ENCODE peak calls at places on chromosome 16, in five cellular contexts. One of them, this sample, is unnamed.

GRCh38 chr16:52453661-52454060 is 93.3 kb downstream of the TOX3 start:
- DNase-seq in Calu3: no peak
- DNase-seq in fibroblast of lung: no peak
- DNase-seq in testis: no peak
- DNase-seq in heart right ventricle: no peak
- DNase-seq in this sample: no peak

GRCh38 chr16:67216612-67217490 is 10.1 kb upstream of the TMEM208 start:
- DNase-seq in Calu3: no peak
- DNase-seq in fibroblast of lung: no peak
- DNase-seq in testis: no peak
- DNase-seq in heart right ventricle: peak
- DNase-seq in this sample: no peak

GRCh38 chr16:12907670-12908233 is 6.4 kb downstream of the SHISA9 start:
- DNase-seq in Calu3: no peak
- DNase-seq in fibroblast of lung: no peak
- DNase-seq in testis: no peak
- DNase-seq in heart right ventricle: no peak
- DNase-seq in this sample: no peak

GRCh38 chr16:50308237-50308965 is 42.0 kb downstream of the ADCY7 start:
- DNase-seq in Calu3: no peak
- DNase-seq in fibroblast of lung: no peak
- DNase-seq in testis: peak
- DNase-seq in heart right ventricle: no peak
- DNase-seq in this sample: no peak

GRCh38 chr16:25264599-25264998 is 7.0 kb upstream of the ZKSCAN2 start:
- DNase-seq in Calu3: no peak
- DNase-seq in fibroblast of lung: peak
- DNase-seq in testis: no peak
- DNase-seq in heart right ventricle: no peak
- DNase-seq in this sample: peak

GRCh38 chr16:80100846-80101451 is 439.8 kb upstream of the DYNLRB2 start:
- DNase-seq in Calu3: no peak
- DNase-seq in fibroblast of lung: peak
- DNase-seq in testis: no peak
- DNase-seq in heart right ventricle: no peak
- DNase-seq in this sample: no peak

GRCh38 chr16:89370081-89370511 is 120.3 kb downstream of the ANKRD11 start:
- DNase-seq in Calu3: no peak
- DNase-seq in fibroblast of lung: peak
- DNase-seq in testis: no peak
- DNase-seq in heart right ventricle: no peak
- DNase-seq in this sample: peak

GRCh38 chr16:49495151-49495566 is 121.6 kb downstream of the C16orf78 start:
- DNase-seq in Calu3: no peak
- DNase-seq in fibroblast of lung: no peak
- DNase-seq in testis: no peak
- DNase-seq in heart right ventricle: no peak
- DNase-seq in this sample: no peak

GRCh38 chr16:85553436-85554113 is 59.5 kb upstream of the GSE1 start:
- DNase-seq in Calu3: peak
- DNase-seq in fibroblast of lung: peak
- DNase-seq in testis: peak
- DNase-seq in heart right ventricle: peak
- DNase-seq in this sample: peak

GRCh38 chr16:50263940-50264929 is 2.1 kb upstream of the ADCY7 start:
- DNase-seq in Calu3: no peak
- DNase-seq in fibroblast of lung: peak
- DNase-seq in testis: no peak
- DNase-seq in heart right ventricle: no peak
- DNase-seq in this sample: no peak

GRCh38 chr16:11793840-11794239 is 3.2 kb downstream of the ZC3H7A start:
- DNase-seq in Calu3: no peak
- DNase-seq in fibroblast of lung: no peak
- DNase-seq in testis: peak
- DNase-seq in heart right ventricle: no peak
- DNase-seq in this sample: peak

GRCh38 chr16:57277586-57277985 is 6.9 kb downstream of the PLLP start:
- DNase-seq in Calu3: peak
- DNase-seq in fibroblast of lung: peak
- DNase-seq in testis: no peak
- DNase-seq in heart right ventricle: no peak
- DNase-seq in this sample: peak

GRCh38 chr16:56729736-56730662 is at the start of gene NUP93:
- DNase-seq in Calu3: peak
- DNase-seq in fibroblast of lung: peak
- DNase-seq in testis: peak
- DNase-seq in heart right ventricle: peak
- DNase-seq in this sample: peak

GRCh38 chr16:14196539-14196938 is 125.4 kb downstream of the MRTFB start:
- DNase-seq in Calu3: no peak
- DNase-seq in fibroblast of lung: no peak
- DNase-seq in testis: no peak
- DNase-seq in heart right ventricle: no peak
- DNase-seq in this sample: peak

GRCh38 chr16:69793521-69793920 is 31.4 kb downstream of the WWP2 start:
- DNase-seq in Calu3: no peak
- DNase-seq in fibroblast of lung: no peak
- DNase-seq in testis: no peak
- DNase-seq in heart right ventricle: no peak
- DNase-seq in this sample: no peak

GRCh38 chr16:54473201-54473993 is 186.8 kb upstream of the IRX3 start:
- DNase-seq in Calu3: no peak
- DNase-seq in fibroblast of lung: no peak
- DNase-seq in testis: no peak
- DNase-seq in heart right ventricle: no peak
- DNase-seq in this sample: no peak

GRCh38 chr16:10946308-10946707 is 1.9 kb downstream of the CLEC16A start:
- DNase-seq in Calu3: peak
- DNase-seq in fibroblast of lung: peak
- DNase-seq in testis: no peak
- DNase-seq in heart right ventricle: no peak
- DNase-seq in this sample: no peak

GRCh38 chr16:68062910-68063393 is 22.2 kb upstream of the NFATC3 start:
- DNase-seq in Calu3: no peak
- DNase-seq in fibroblast of lung: no peak
- DNase-seq in testis: no peak
- DNase-seq in heart right ventricle: no peak
- DNase-seq in this sample: no peak

GRCh38 chr16:3112881-3113574 is 642 bp downstream of the ZNF205 start:
- DNase-seq in Calu3: no peak
- DNase-seq in fibroblast of lung: peak
- DNase-seq in testis: peak
- DNase-seq in heart right ventricle: no peak
- DNase-seq in this sample: peak

GRCh38 chr16:89793955-89794354 is 22.5 kb downstream of the FANCA start:
- DNase-seq in Calu3: no peak
- DNase-seq in fibroblast of lung: no peak
- DNase-seq in testis: no peak
- DNase-seq in heart right ventricle: no peak
- DNase-seq in this sample: no peak

DNA sequence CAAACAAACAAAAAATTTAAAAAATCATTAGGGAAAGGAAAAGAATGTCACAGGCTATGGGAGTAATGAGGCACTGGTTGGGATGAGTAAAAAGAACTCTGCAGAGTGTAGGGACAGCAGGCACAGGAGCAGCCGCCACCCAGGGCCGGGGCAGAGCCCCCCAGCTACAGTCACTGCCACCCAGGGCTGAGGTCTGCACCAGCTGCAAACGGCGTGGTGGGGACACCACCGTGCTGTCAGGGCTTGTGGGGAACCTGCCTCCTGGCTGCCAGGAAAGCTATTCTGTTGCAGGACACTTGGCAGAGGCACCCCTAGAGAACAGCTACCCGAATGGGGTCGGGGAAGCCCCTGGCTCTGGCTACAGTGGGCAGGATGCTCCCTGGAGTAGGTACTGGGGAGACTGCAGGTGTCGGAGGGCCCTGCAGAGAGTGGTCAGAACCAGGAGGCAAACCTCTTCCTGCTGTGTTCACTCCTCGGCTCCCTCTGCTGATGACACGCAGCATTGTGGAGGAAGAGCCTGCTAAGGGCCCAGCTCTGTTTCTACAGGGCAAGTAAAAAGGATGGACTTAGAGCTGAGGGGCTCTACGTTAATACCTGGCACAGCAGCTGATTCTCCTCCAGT is 32.3 kb upstream of the CAPN15 start:
- DNase-seq in Calu3: peak
- DNase-seq in fibroblast of lung: peak
- DNase-seq in testis: peak
- DNase-seq in heart right ventricle: no peak
- DNase-seq in this sample: peak
- TF ChIP-seq CTCF in Calu3: peak
- TF ChIP-seq CTCF in fibroblast of lung: peak
- TF ChIP-seq CTCF in testis: no peak
- TF ChIP-seq CTCF in heart right ventricle: no peak
- TF ChIP-seq CTCF in this sample: peak

GRCh38 chr16:78462261-78463208 is 363.1 kb downstream of the WWOX start:
- DNase-seq in Calu3: no peak
- DNase-seq in fibroblast of lung: no peak
- DNase-seq in testis: no peak
- DNase-seq in heart right ventricle: no peak
- DNase-seq in this sample: no peak
- TF ChIP-seq CTCF in Calu3: no peak
- TF ChIP-seq CTCF in fibroblast of lung: no peak
- TF ChIP-seq CTCF in testis: no peak
- TF ChIP-seq CTCF in heart right ventricle: no peak
- TF ChIP-seq CTCF in this sample: no peak

DNA sequence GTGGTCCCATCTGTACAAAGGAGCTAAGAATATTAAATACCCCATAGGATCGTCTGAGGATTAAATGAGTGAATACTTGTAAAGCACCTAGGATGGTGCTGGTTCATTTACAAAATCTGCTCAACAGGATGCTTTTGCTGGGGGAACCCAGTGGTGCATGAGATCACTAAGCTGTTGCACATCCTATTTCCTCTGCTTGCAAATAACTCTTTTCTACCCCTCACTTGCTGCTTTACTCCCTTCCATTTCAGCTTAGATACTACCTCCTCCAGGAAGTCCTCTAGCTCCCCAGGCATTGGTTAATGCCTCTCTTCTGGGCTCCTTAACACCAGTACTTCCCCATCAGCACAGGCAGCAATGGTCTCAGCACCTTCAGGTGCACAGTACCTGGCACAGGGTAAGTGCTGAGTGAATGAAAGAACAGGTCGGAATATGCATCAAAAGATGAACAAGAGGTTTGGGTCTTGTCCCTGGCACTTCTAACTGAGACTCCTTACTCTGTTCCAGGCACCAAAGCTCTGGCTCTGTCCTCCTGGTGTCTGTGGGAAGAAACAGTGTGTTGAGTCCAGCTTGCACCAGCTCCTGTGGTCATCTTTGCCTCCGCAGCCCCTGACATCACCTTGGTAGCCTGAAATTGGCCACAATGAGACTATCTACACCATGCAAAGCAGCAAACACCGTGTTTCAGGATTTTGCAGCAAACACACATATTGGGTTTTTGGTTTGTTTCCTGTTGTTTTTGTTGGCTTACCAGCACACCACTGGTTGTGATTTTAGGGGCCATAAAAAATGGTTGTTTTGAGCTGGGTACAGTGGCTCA is 24.1 kb upstream of the IL21R start:
- DNase-seq in Calu3: no peak
- DNase-seq in fibroblast of lung: no peak
- DNase-seq in testis: no peak
- DNase-seq in heart right ventricle: no peak
- DNase-seq in this sample: no peak
- TF ChIP-seq CTCF in Calu3: no peak
- TF ChIP-seq CTCF in fibroblast of lung: no peak
- TF ChIP-seq CTCF in testis: no peak
- TF ChIP-seq CTCF in heart right ventricle: no peak
- TF ChIP-seq CTCF in this sample: no peak

DNA sequence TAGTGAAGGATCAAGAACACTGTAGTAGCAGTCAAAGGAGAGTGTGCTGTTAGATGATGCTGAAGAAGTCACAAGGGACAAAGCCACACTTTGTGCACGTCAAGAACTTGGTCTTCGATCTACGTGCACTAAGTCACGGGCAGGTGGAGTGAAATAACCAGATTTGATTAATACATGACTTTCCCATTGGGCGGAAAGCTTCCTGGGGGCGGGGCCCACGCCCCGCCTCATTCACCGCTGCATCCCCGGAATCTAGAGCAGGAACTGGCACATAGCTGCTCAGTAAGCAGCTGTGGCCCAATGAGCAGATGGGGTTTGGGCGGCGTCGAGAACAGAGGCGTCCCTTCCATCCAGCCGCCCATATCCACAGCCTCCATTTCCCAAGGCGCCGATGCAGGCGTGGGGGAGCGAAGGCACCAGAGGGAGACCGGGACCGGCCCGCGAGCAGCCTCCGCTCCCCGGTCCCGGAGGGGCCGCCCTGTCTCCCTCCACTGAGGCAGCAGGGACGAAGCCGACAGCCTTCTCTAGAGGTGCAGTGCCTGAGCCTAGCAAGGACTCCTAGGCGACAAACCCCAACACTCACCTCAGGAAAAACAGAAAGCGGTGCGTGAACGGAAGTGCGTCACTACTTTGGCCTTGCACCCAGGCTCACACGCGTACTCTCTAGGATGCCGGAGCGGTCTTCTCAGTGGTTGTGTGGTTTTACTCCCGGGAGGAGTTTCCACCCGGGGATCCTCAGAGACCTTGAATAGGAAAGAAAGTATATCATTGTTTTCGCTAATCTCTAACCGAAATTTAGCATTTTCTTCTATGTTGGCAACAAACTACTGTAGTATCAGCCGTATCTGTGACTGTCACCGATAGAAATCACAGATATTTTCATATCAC is 4.9 kb downstream of the ZNF19 start:
- DNase-seq in Calu3: peak
- DNase-seq in fibroblast of lung: peak
- DNase-seq in testis: peak
- DNase-seq in heart right ventricle: peak
- DNase-seq in this sample: peak
- TF ChIP-seq CTCF in Calu3: no peak
- TF ChIP-seq CTCF in fibroblast of lung: no peak
- TF ChIP-seq CTCF in testis: no peak
- TF ChIP-seq CTCF in heart right ventricle: no peak
- TF ChIP-seq CTCF in this sample: no peak

GRCh38 chr16:19851476-19851875 is 33.2 kb downstream of the GPRC5B start:
- DNase-seq in Calu3: no peak
- DNase-seq in fibroblast of lung: no peak
- DNase-seq in testis: no peak
- DNase-seq in heart right ventricle: peak
- DNase-seq in this sample: no peak
- TF ChIP-seq CTCF in Calu3: no peak
- TF ChIP-seq CTCF in fibroblast of lung: no peak
- TF ChIP-seq CTCF in testis: no peak
- TF ChIP-seq CTCF in heart right ventricle: no peak
- TF ChIP-seq CTCF in this sample: no peak

GRCh38 chr16:84209989-84210388 is 19.0 kb downstream of the ADAD2 start:
- DNase-seq in Calu3: no peak
- DNase-seq in fibroblast of lung: peak
- DNase-seq in testis: no peak
- DNase-seq in heart right ventricle: no peak
- DNase-seq in this sample: no peak
- TF ChIP-seq CTCF in Calu3: no peak
- TF ChIP-seq CTCF in fibroblast of lung: no peak
- TF ChIP-seq CTCF in testis: no peak
- TF ChIP-seq CTCF in heart right ventricle: no peak
- TF ChIP-seq CTCF in this sample: peak

This sample was measured in choroid plexus epithelial cell.